ENCODE peak calls at places on chromosomes 7 and 10, in four cellular contexts. Y, Z, O and G are unnamed samples.

GRCh38 chr10:80260295-80261243 is 28.9 kb downstream of the MAT1A start:
- DNase-seq in Y (no peak), Z (peak), O (peak), G (no peak)

GRCh38 chr10:58367049-58367448 is 18.2 kb upstream of the TFAM start:
- DNase-seq in Y (no peak), Z (no peak), O (no peak), G (no peak)

GRCh38 chr7:158362001-158362400 is 225.6 kb downstream of the PTPRN2 start:
- DNase-seq in Y (no peak), Z (no peak), O (peak), G (no peak)

GRCh38 chr7:76149847-76150691 is 51.6 kb upstream of the SRRM3 start:
- DNase-seq in Y (no peak), Z (no peak), O (no peak), G (no peak)

GRCh38 chr10:86970152-86970886 is 2.0 kb downstream of the ADIRF start:
- DNase-seq in Y (no peak), Z (no peak), O (peak), G (no peak)

GRCh38 chr7:157432957-157433576 is 96.3 kb downstream of the DNAJB6 start:
- DNase-seq in Y (no peak), Z (no peak), O (peak), G (no peak)

GRCh38 chr7:138992052-138992531 is 10.9 kb upstream of the KIAA1549 start:
- DNase-seq in Y (no peak), Z (no peak), O (no peak), G (no peak)

GRCh38 chr7:22663319-22663718 is 63.7 kb upstream of the IL6 start:
- DNase-seq in Y (no peak), Z (no peak), O (no peak), G (no peak)

GRCh38 chr7:122764902-122765301 is 62.2 kb upstream of the RNF148 start:
- DNase-seq in Y (no peak), Z (no peak), O (no peak), G (no peak)

GRCh38 chr7:14717169-14717568 is 185.4 kb downstream of the DGKB start:
- DNase-seq in Y (no peak), Z (no peak), O (no peak), G (no peak)

DNA sequence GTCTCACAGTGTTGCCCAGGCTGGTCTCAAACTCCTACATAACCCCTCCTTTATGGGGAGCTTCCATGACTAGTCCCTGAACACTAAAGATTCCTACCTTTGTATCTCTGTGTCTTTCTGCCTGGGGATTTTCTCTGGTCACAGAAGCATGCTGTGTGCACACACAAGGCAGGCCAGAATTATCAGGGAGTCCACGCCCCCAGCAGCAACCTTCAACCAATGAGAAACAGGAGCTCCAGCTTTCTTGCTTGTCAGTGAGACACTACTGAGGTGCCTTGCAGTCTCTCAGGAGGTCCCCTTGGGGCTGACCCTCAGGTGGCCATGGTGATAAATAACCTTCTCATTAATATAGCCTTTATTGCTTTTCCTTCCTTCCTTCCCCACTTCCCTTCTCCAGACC is 45.1 kb upstream of the AUTS2 start:
- DNase-seq in Y (no peak), Z (no peak), O (no peak), G (no peak)
- TF ChIP-seq ZNF274 in Y (no peak), Z (no peak), O (no peak), G (no peak)

GRCh38 chr10:45044290-45044689 is 43.6 kb downstream of the ZNF22 start:
- DNase-seq in Y (no peak), Z (no peak), O (peak), G (no peak)
- H3K4me3 ChIP-seq in Y (no peak), Z (no peak), O (peak), G (no peak)

GRCh38 chr7:133688483-133689239 is 435.8 kb downstream of the EXOC4 start:
- DNase-seq in Y (no peak), Z (no peak), O (no peak), G (no peak)
- TF ChIP-seq SUZ12 in Y (no peak), Z (no peak), O (no peak), G (no peak)

DNA sequence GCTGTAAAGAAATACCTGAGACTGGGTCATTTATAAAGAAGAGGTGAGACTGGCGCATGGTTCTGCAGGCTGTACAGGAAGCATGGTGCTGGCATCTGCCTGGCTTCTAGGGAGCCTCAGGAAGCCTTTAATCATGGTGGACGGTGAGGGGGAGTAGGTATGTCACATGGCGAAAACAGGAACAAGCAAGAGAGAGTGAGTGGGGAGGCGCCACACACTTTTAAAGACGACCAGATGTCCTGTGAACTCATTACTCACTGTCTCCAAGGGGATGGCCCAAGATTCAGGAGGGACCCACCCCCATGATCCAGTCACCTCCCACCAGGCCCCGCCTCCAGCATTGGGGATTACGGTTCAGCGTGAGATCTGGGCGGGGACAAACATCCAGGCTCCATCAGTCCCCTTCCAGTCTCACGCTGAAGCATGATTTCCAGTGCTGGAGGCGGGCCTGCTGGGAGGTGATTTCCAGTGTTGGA is 3.2 kb downstream of the ZNF316 start:
- DNase-seq in Y (no peak), Z (no peak), O (peak), G (no peak)
- TF ChIP-seq ZNF274 in Y (no peak), Z (no peak), O (no peak), G (no peak)

GRCh38 chr10:89165923-89166322 is 41.2 kb downstream of the CH25H start:
- DNase-seq in Y (no peak), Z (no peak), O (no peak), G (no peak)

GRCh38 chr10:89164920-89165319 is 42.2 kb downstream of the CH25H start:
- DNase-seq in Y (no peak), Z (no peak), O (no peak), G (no peak)

GRCh38 chr10:89164080-89164479 is 43.0 kb downstream of the CH25H start:
- DNase-seq in Y (no peak), Z (no peak), O (no peak), G (no peak)

GRCh38 chr10:89160339-89160738 is 46.8 kb downstream of the CH25H start:
- DNase-seq in Y (no peak), Z (no peak), O (no peak), G (no peak)

GRCh38 chr10:89163265-89163995 is 43.7 kb downstream of the CH25H start:
- DNase-seq in Y (peak), Z (no peak), O (no peak), G (no peak)
- H3K4me3 ChIP-seq in Y (peak), Z (no peak), O (no peak), G (no peak)

DNA sequence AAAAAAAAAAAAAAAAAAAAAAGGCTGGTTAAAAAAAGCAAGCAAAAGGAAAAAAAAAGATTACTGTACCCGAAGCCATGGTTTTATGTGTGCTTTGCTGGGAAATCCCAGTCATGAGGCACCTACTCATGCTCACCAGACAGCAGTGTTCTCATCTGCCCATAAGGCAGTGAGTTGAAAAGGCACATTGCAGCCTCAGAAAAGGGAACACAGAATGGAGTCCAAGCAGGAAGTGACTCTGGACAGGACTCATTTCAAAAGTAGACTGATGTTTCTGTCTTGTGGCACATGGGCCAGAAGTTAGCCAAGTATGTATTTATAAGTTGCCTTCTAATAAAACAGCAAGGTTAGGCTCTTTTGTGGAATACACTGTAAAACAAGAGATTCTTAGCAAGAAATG is 40.2 kb downstream of the PDSS1 start:
- DNase-seq in Y (peak), Z (no peak), O (no peak), G (no peak)
- TF ChIP-seq SUZ12 in Y (no peak), Z (no peak), O (no peak), G (no peak)

GRCh38 chr10:104415526-104416165 is 62.0 kb downstream of the CFAP58 start:
- DNase-seq in Y (no peak), Z (no peak), O (no peak), G (no peak)

GRCh38 chr10:104413528-104413927 is 59.9 kb downstream of the CFAP58 start:
- DNase-seq in Y (no peak), Z (no peak), O (no peak), G (no peak)

GRCh38 chr10:104417629-104418292 is 64.1 kb downstream of the CFAP58 start:
- DNase-seq in Y (no peak), Z (no peak), O (no peak), G (no peak)

GRCh38 chr10:104416851-104417250 is 63.2 kb downstream of the CFAP58 start:
- DNase-seq in Y (no peak), Z (no peak), O (no peak), G (peak)
- TF ChIP-seq ZNF274 in Y (no peak), Z (no peak), O (no peak), G (no peak)